ENCODE peak calls at places on chromosomes 6 and 20, in eight cellular contexts. H is left ventricle myocardium inferior, S is right cardiac atrium, L is aorta, O is left lung, I is heart right ventricle, Q is dorsolateral prefrontal cortex, R is PC-3. V is an unnamed sample.

GRCh38 chr6:27273783-27274182 is 26.3 kb downstream of the PRSS16 start:
- DNase-seq in H (no peak), S (no peak), L (no peak), O (no peak), I (no peak), Q (no peak), R (no peak), V (no peak)

GRCh38 chr6:144285798-144286502 is 815 bp downstream of the UTRN start:
- DNase-seq in H (peak), S (peak), L (peak), O (peak), I (peak), Q (no peak), R (peak), V (peak)

GRCh38 chr6:110415297-110415916 is at the start of gene DDO:
- DNase-seq in H (peak), S (peak), L (peak), O (peak), I (peak), Q (peak), R (peak), V (peak)

GRCh38 chr6:107032051-107032450 is 4.1 kb downstream of the MTRES1 start:
- DNase-seq in H (no peak), S (no peak), L (no peak), O (no peak), I (no peak), Q (no peak), R (peak), V (no peak)

GRCh38 chr20:44662256-44662655 is 10.8 kb upstream of the ADA start:
- DNase-seq in H (no peak), S (no peak), L (no peak), O (no peak), I (no peak), Q (no peak), R (no peak), V (no peak)

GRCh38 chr6:142816024-142816423 is 129.0 kb downstream of the HIVEP2 start:
- DNase-seq in H (no peak), S (no peak), L (no peak), O (no peak), I (no peak), Q (no peak), R (no peak), V (peak)

GRCh38 chr20:56157530-56158203 is 90.9 kb upstream of the MC3R start:
- DNase-seq in H (no peak), S (no peak), L (no peak), O (no peak), I (no peak), Q (no peak), R (no peak), V (no peak)

GRCh38 chr20:39109933-39110818 is 148.0 kb downstream of the DHX35 start:
- DNase-seq in H (no peak), S (no peak), L (no peak), O (no peak), I (no peak), Q (no peak), R (no peak), V (no peak)

GRCh38 chr20:35311409-35311808 is 19.2 kb upstream of the FAM83C start:
- DNase-seq in H (no peak), S (no peak), L (no peak), O (no peak), I (no peak), Q (no peak), R (peak), V (no peak)

GRCh38 chr20:29762620-29763019 is 1494.8 kb upstream of the DEFB115 start:
- DNase-seq in H (no peak), S (no peak), L (no peak), O (no peak), I (no peak), Q (no peak), R (no peak), V (no peak)

GRCh38 chr20:14830466-14830865 is 493.1 kb upstream of the FLRT3 start:
- DNase-seq in H (no peak), S (no peak), L (no peak), O (no peak), I (no peak), Q (no peak), R (no peak), V (no peak)

GRCh38 chr20:16397053-16397452 is 176.2 kb downstream of the KIF16B start:
- DNase-seq in H (peak), S (peak), L (peak), O (no peak), I (peak), Q (peak), R (no peak), V (peak)

GRCh38 chr6:63923139-63923739 is 287.6 kb downstream of the PHF3 start:
- DNase-seq in H (no peak), S (no peak), L (no peak), O (no peak), I (no peak), Q (no peak), R (peak), V (peak)

GRCh38 chr6:157615411-157615763 is 207.7 kb upstream of the SNX9 start:
- DNase-seq in H (no peak), S (no peak), L (no peak), O (no peak), I (no peak), Q (peak), R (peak), V (peak)

GRCh38 chr6:163837681-163838431 is 423.3 kb downstream of the QKI start:
- DNase-seq in H (peak), S (peak), L (no peak), O (no peak), I (peak), Q (peak), R (no peak), V (peak)

GRCh38 chr6:121434037-121434770 is 1.2 kb upstream of the GJA1 start:
- DNase-seq in H (no peak), S (no peak), L (no peak), O (no peak), I (no peak), Q (no peak), R (no peak), V (no peak)

GRCh38 chr20:3010985-3011723 is 32.3 kb upstream of the GNRH2 start:
- DNase-seq in H (no peak), S (no peak), L (no peak), O (no peak), I (no peak), Q (no peak), R (peak), V (no peak)

GRCh38 chr6:12363651-12364381 is 73.7 kb downstream of the EDN1 start:
- DNase-seq in H (no peak), S (no peak), L (no peak), O (peak), I (no peak), Q (no peak), R (no peak), V (no peak)

GRCh38 chr6:130885392-130886192 is 58.4 kb downstream of the SMLR1 start:
- DNase-seq in H (no peak), S (no peak), L (no peak), O (no peak), I (peak), Q (peak), R (peak), V (peak)

GRCh38 chr6:101539510-101540245 is 146.2 kb downstream of the GRIK2 start:
- DNase-seq in H (no peak), S (no peak), L (no peak), O (no peak), I (no peak), Q (no peak), R (peak), V (no peak)

GRCh38 chr6:133288662-133289061 is 47.5 kb downstream of the EYA4 start:
- DNase-seq in H (no peak), S (no peak), L (no peak), O (no peak), I (no peak), Q (no peak), R (no peak), V (peak)

GRCh38 chr6:40039042-40039441 is 104.8 kb upstream of the MOCS1 start:
- DNase-seq in H (no peak), S (no peak), L (no peak), O (no peak), I (no peak), Q (no peak), R (no peak), V (no peak)

GRCh38 chr6:161377116-161377515 is 103.3 kb upstream of the AGPAT4 start:
- DNase-seq in H (no peak), S (no peak), L (no peak), O (no peak), I (no peak), Q (no peak), R (no peak), V (no peak)

GRCh38 chr6:24836116-24836515 is 37.4 kb upstream of the ARMH2 start:
- DNase-seq in H (no peak), S (no peak), L (no peak), O (no peak), I (no peak), Q (no peak), R (no peak), V (peak)

GRCh38 chr6:160678744-160679401 is 14.8 kb upstream of the LPA start:
- DNase-seq in H (no peak), S (peak), L (no peak), O (peak), I (no peak), Q (no peak), R (no peak), V (no peak)

GRCh38 chr20:37336369-37337207 is 9.4 kb upstream of the SRC start:
- DNase-seq in H (peak), S (peak), L (peak), O (peak), I (peak), Q (no peak), R (no peak), V (peak)

GRCh38 chr20:37334450-37334849 is 11.5 kb upstream of the SRC start:
- DNase-seq in H (no peak), S (no peak), L (peak), O (peak), I (no peak), Q (no peak), R (no peak), V (no peak)

GRCh38 chr6:40710626-40711354 is 123.6 kb upstream of the LRFN2 start:
- DNase-seq in H (no peak), S (no peak), L (no peak), O (no peak), I (peak), Q (no peak), R (no peak), V (no peak)

GRCh38 chr20:43383026-43383795 is 74.5 kb upstream of the SRSF6 start:
- DNase-seq in H (peak), S (peak), L (no peak), O (no peak), I (peak), Q (no peak), R (no peak), V (no peak)

GRCh38 chr6:20632696-20633095 is 98.4 kb downstream of the CDKAL1 start:
- DNase-seq in H (no peak), S (no peak), L (no peak), O (no peak), I (no peak), Q (no peak), R (no peak), V (no peak)

GRCh38 chr6:4809999-4810918 is 34.1 kb downstream of the CDYL start:
- DNase-seq in H (no peak), S (no peak), L (no peak), O (no peak), I (no peak), Q (no peak), R (peak), V (no peak)

GRCh38 chr6:119620846-119621570 is 271.4 kb upstream of the MAN1A1 start:
- DNase-seq in H (no peak), S (no peak), L (no peak), O (no peak), I (no peak), Q (no peak), R (peak), V (no peak)

GRCh38 chr6:7241709-7242645 is 71.0 kb downstream of the SSR1 start:
- DNase-seq in H (no peak), S (no peak), L (no peak), O (no peak), I (no peak), Q (no peak), R (peak), V (no peak)

GRCh38 chr6:38977101-38977500 is 71.5 kb upstream of the GLP1R start:
- DNase-seq in H (no peak), S (no peak), L (no peak), O (peak), I (no peak), Q (no peak), R (no peak), V (no peak)

GRCh38 chr20:18403269-18403668 is 63.6 kb downstream of the DZANK1 start:
- DNase-seq in H (no peak), S (no peak), L (no peak), O (no peak), I (no peak), Q (no peak), R (no peak), V (no peak)
- H3K27ac ChIP-seq in H (no peak), S (no peak), L (no peak), O (no peak), I (no peak), Q (no peak), R (no peak), V (no peak)

GRCh38 chr20:50806126-50806768 is 11.4 kb downstream of the BCAS4 start:
- DNase-seq in H (no peak), S (no peak), L (no peak), O (no peak), I (no peak), Q (no peak), R (no peak), V (no peak)

GRCh38 chr20:50802289-50802688 is 7.4 kb downstream of the BCAS4 start:
- DNase-seq in H (no peak), S (no peak), L (no peak), O (no peak), I (no peak), Q (no peak), R (no peak), V (no peak)

GRCh38 chr20:50804453-50805348 is 9.8 kb downstream of the BCAS4 start:
- DNase-seq in H (no peak), S (no peak), L (no peak), O (no peak), I (no peak), Q (no peak), R (no peak), V (no peak)

GRCh38 chr20:50801747-50802125 is 6.9 kb downstream of the BCAS4 start:
- DNase-seq in H (no peak), S (no peak), L (no peak), O (no peak), I (no peak), Q (no peak), R (no peak), V (no peak)

DNA sequence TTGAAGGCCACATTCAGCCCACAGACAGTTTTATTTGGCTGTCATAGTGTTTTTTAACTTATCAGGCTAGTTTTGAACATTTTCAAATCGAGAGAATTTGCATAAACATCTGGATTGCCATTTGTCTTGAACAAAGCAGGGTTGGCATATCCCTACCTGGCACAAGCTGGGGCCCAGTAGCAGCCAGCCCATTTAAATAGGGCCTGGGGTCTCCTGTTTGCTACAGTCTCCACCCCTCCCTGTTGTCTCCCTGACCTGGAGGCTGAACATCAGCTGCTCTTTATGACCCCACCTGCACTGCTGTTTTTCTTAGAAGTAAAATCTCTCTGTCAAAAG is 10.5 kb downstream of the BCAS4 start:
- DNase-seq in H (no peak), S (no peak), L (no peak), O (no peak), I (no peak), Q (no peak), R (no peak), V (no peak)
- H3K4me3 ChIP-seq in H (no peak), S (no peak), L (no peak), O (no peak), I (no peak), Q (no peak), R (no peak), V (no peak)

DNA sequence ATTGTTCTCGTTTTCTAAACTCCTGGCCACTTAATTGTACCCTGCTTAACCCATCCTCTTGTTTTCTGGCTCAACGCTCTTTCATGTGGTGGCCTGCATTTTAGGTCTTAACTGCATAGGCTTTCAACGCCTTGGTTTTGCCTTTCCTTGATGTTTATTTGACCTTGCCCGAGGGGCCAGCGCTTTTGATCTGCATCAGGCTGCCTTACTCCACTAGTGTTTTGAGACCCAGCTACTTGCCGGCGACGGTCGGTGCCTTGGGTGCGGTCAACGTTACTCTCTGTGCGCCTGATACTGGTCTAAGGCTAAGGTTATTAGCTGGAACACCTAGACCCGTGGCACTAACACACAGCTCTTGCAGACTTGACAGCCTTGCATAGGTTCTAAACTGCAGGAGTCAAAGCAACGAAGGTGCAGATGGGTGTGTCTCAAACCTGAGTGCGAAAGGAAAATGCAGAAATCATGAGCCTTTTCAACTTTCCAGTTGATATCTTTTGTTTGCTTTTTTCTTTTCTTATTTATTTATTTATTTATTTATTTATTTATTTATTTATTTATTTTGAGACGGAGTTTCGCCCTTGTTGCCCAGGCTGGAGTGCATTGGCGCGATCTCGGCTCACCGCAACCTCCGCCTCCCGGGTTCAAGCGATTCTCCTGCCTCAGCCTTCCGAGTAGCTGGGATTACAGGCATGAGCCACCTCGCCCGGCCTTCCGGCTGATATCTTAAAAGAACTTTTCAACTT is 138.8 kb downstream of the HFE start:
- DNase-seq in H (no peak), S (no peak), L (no peak), O (no peak), I (no peak), Q (no peak), R (no peak), V (peak)
- H3K27ac ChIP-seq in H (peak), S (peak), L (no peak), O (no peak), I (no peak), Q (no peak), R (no peak), V (peak)

DNA sequence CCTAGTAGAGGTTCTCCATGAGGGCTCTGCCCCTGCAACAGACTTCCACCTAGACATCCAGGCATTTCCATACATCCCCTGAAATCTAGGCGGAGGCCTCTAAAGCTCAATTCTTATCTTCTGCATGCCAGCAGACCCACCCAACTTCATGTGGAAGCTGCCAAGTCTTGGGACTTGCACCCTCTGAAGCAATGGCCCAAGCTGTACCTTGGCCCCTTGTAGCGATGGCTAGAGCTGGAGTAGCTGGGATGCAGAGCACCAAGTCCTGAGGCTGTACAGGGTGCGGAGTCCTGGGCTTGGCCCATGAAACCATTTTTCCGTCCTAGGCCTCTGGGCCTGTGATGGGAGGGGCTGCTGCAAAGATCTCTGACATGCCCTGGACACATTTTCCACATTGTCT is 17.4 kb upstream of the ELOVL5 start:
- DNase-seq in H (no peak), S (no peak), L (no peak), O (no peak), I (no peak), Q (no peak), R (no peak), V (no peak)
- H3K4me3 ChIP-seq in H (no peak), S (no peak), L (no peak), O (no peak), I (no peak), Q (no peak), R (no peak), V (no peak)

V was measured in cardiac muscle cell.